ENCODE peak calls at places on chromosomes 2 and 18, in ten cellular contexts. One of them, this sample, is unnamed.

GRCh38 chr2:95526360-95527341 is 42.1 kb upstream of the TRIM43B start:
- DNase-seq in activated CD8-positive, alpha-beta T cell treated with anti-CD3 and anti-CD28 coated beads for 36 hours: peak
- DNase-seq in neural progenitor cell: no peak
- DNase-seq in gastrocnemius medialis: peak
- DNase-seq in breast epithelium: peak
- DNase-seq in HCT116: peak
- DNase-seq in foreskin fibroblast: peak
- DNase-seq in endothelial cell: peak
- DNase-seq in Caco-2: peak
- DNase-seq in body of pancreas: peak
- DNase-seq in this sample: peak

GRCh38 chr2:8059255-8059654 is 622.6 kb upstream of the ID2 start:
- DNase-seq in activated CD8-positive, alpha-beta T cell treated with anti-CD3 and anti-CD28 coated beads for 36 hours: no peak
- DNase-seq in neural progenitor cell: no peak
- DNase-seq in gastrocnemius medialis: no peak
- DNase-seq in breast epithelium: no peak
- DNase-seq in HCT116: no peak
- DNase-seq in foreskin fibroblast: no peak
- DNase-seq in endothelial cell: no peak
- DNase-seq in Caco-2: no peak
- DNase-seq in body of pancreas: no peak
- DNase-seq in this sample: no peak

GRCh38 chr2:162928356-162928755 is 89.8 kb upstream of the KCNH7 start:
- DNase-seq in activated CD8-positive, alpha-beta T cell treated with anti-CD3 and anti-CD28 coated beads for 36 hours: no peak
- DNase-seq in neural progenitor cell: no peak
- DNase-seq in gastrocnemius medialis: no peak
- DNase-seq in breast epithelium: no peak
- DNase-seq in HCT116: no peak
- DNase-seq in foreskin fibroblast: no peak
- DNase-seq in endothelial cell: no peak
- DNase-seq in Caco-2: no peak
- DNase-seq in body of pancreas: no peak
- DNase-seq in this sample: no peak

GRCh38 chr2:110876167-110876999 is 144.0 kb downstream of the ACOXL start:
- DNase-seq in activated CD8-positive, alpha-beta T cell treated with anti-CD3 and anti-CD28 coated beads for 36 hours: peak
- DNase-seq in neural progenitor cell: no peak
- DNase-seq in gastrocnemius medialis: no peak
- DNase-seq in breast epithelium: no peak
- DNase-seq in HCT116: no peak
- DNase-seq in foreskin fibroblast: no peak
- DNase-seq in endothelial cell: no peak
- DNase-seq in Caco-2: no peak
- DNase-seq in body of pancreas: no peak
- DNase-seq in this sample: no peak

GRCh38 chr18:23966909-23967308 is 47.6 kb upstream of the TTC39C start:
- DNase-seq in activated CD8-positive, alpha-beta T cell treated with anti-CD3 and anti-CD28 coated beads for 36 hours: no peak
- DNase-seq in neural progenitor cell: no peak
- DNase-seq in gastrocnemius medialis: no peak
- DNase-seq in breast epithelium: no peak
- DNase-seq in HCT116: no peak
- DNase-seq in foreskin fibroblast: no peak
- DNase-seq in endothelial cell: no peak
- DNase-seq in Caco-2: no peak
- DNase-seq in body of pancreas: no peak
- DNase-seq in this sample: no peak

GRCh38 chr2:183996825-183997823 is 601.2 kb upstream of the ZNF804A start:
- DNase-seq in activated CD8-positive, alpha-beta T cell treated with anti-CD3 and anti-CD28 coated beads for 36 hours: no peak
- DNase-seq in neural progenitor cell: no peak
- DNase-seq in gastrocnemius medialis: no peak
- DNase-seq in breast epithelium: no peak
- DNase-seq in HCT116: no peak
- DNase-seq in foreskin fibroblast: no peak
- DNase-seq in endothelial cell: no peak
- DNase-seq in Caco-2: no peak
- DNase-seq in body of pancreas: peak
- DNase-seq in this sample: no peak

GRCh38 chr2:224836263-224836662 is 120.1 kb upstream of the CCDC195 start:
- DNase-seq in activated CD8-positive, alpha-beta T cell treated with anti-CD3 and anti-CD28 coated beads for 36 hours: no peak
- DNase-seq in neural progenitor cell: no peak
- DNase-seq in gastrocnemius medialis: no peak
- DNase-seq in breast epithelium: no peak
- DNase-seq in HCT116: no peak
- DNase-seq in foreskin fibroblast: peak
- DNase-seq in endothelial cell: no peak
- DNase-seq in Caco-2: no peak
- DNase-seq in body of pancreas: no peak
- DNase-seq in this sample: no peak

GRCh38 chr18:75358928-75359327 is 68.6 kb downstream of the SMIM21 start:
- DNase-seq in activated CD8-positive, alpha-beta T cell treated with anti-CD3 and anti-CD28 coated beads for 36 hours: no peak
- DNase-seq in neural progenitor cell: no peak
- DNase-seq in gastrocnemius medialis: no peak
- DNase-seq in breast epithelium: no peak
- DNase-seq in HCT116: no peak
- DNase-seq in foreskin fibroblast: no peak
- DNase-seq in endothelial cell: no peak
- DNase-seq in Caco-2: no peak
- DNase-seq in body of pancreas: no peak
- DNase-seq in this sample: no peak

GRCh38 chr18:40867452-40867851 is 1087.6 kb upstream of the PIK3C3 start:
- DNase-seq in activated CD8-positive, alpha-beta T cell treated with anti-CD3 and anti-CD28 coated beads for 36 hours: no peak
- DNase-seq in neural progenitor cell: no peak
- DNase-seq in gastrocnemius medialis: no peak
- DNase-seq in breast epithelium: no peak
- DNase-seq in HCT116: no peak
- DNase-seq in foreskin fibroblast: peak
- DNase-seq in endothelial cell: no peak
- DNase-seq in Caco-2: no peak
- DNase-seq in body of pancreas: no peak
- DNase-seq in this sample: no peak

GRCh38 chr2:34365937-34366336 is 766.8 kb upstream of the FAM98A start:
- DNase-seq in activated CD8-positive, alpha-beta T cell treated with anti-CD3 and anti-CD28 coated beads for 36 hours: no peak
- DNase-seq in neural progenitor cell: peak
- DNase-seq in gastrocnemius medialis: no peak
- DNase-seq in breast epithelium: no peak
- DNase-seq in HCT116: no peak
- DNase-seq in foreskin fibroblast: no peak
- DNase-seq in endothelial cell: peak
- DNase-seq in Caco-2: no peak
- DNase-seq in body of pancreas: peak
- DNase-seq in this sample: no peak

GRCh38 chr2:217667545-217667944 is 335.2 kb downstream of the TNS1 start:
- DNase-seq in activated CD8-positive, alpha-beta T cell treated with anti-CD3 and anti-CD28 coated beads for 36 hours: no peak
- DNase-seq in neural progenitor cell: no peak
- DNase-seq in gastrocnemius medialis: no peak
- DNase-seq in breast epithelium: no peak
- DNase-seq in HCT116: no peak
- DNase-seq in foreskin fibroblast: peak
- DNase-seq in endothelial cell: no peak
- DNase-seq in Caco-2: no peak
- DNase-seq in body of pancreas: no peak
- DNase-seq in this sample: peak

GRCh38 chr18:49890041-49890440 is 76.7 kb upstream of the ACAA2 start:
- DNase-seq in activated CD8-positive, alpha-beta T cell treated with anti-CD3 and anti-CD28 coated beads for 36 hours: no peak
- DNase-seq in neural progenitor cell: no peak
- DNase-seq in gastrocnemius medialis: no peak
- DNase-seq in breast epithelium: no peak
- DNase-seq in HCT116: no peak
- DNase-seq in foreskin fibroblast: no peak
- DNase-seq in endothelial cell: no peak
- DNase-seq in Caco-2: no peak
- DNase-seq in body of pancreas: no peak
- DNase-seq in this sample: no peak

GRCh38 chr2:43219383-43220228 is 6.8 kb downstream of the ZFP36L2 start:
- DNase-seq in activated CD8-positive, alpha-beta T cell treated with anti-CD3 and anti-CD28 coated beads for 36 hours: peak
- DNase-seq in neural progenitor cell: peak
- DNase-seq in gastrocnemius medialis: peak
- DNase-seq in breast epithelium: peak
- DNase-seq in HCT116: peak
- DNase-seq in foreskin fibroblast: peak
- DNase-seq in endothelial cell: peak
- DNase-seq in Caco-2: peak
- DNase-seq in body of pancreas: peak
- DNase-seq in this sample: no peak

GRCh38 chr2:134441153-134441863 is 187.4 kb downstream of the MGAT5 start:
- DNase-seq in activated CD8-positive, alpha-beta T cell treated with anti-CD3 and anti-CD28 coated beads for 36 hours: no peak
- DNase-seq in neural progenitor cell: no peak
- DNase-seq in gastrocnemius medialis: no peak
- DNase-seq in breast epithelium: no peak
- DNase-seq in HCT116: no peak
- DNase-seq in foreskin fibroblast: no peak
- DNase-seq in endothelial cell: no peak
- DNase-seq in Caco-2: no peak
- DNase-seq in body of pancreas: no peak
- DNase-seq in this sample: no peak

GRCh38 chr2:164910091-164910899 is 45.0 kb downstream of the SLC38A11 start:
- DNase-seq in activated CD8-positive, alpha-beta T cell treated with anti-CD3 and anti-CD28 coated beads for 36 hours: peak
- DNase-seq in neural progenitor cell: no peak
- DNase-seq in gastrocnemius medialis: no peak
- DNase-seq in breast epithelium: no peak
- DNase-seq in HCT116: no peak
- DNase-seq in foreskin fibroblast: peak
- DNase-seq in endothelial cell: no peak
- DNase-seq in Caco-2: peak
- DNase-seq in body of pancreas: peak
- DNase-seq in this sample: no peak

GRCh38 chr2:240225660-240226475 is 85.4 kb upstream of the OTOS start:
- DNase-seq in activated CD8-positive, alpha-beta T cell treated with anti-CD3 and anti-CD28 coated beads for 36 hours: no peak
- DNase-seq in neural progenitor cell: no peak
- DNase-seq in gastrocnemius medialis: no peak
- DNase-seq in breast epithelium: peak
- DNase-seq in HCT116: no peak
- DNase-seq in foreskin fibroblast: no peak
- DNase-seq in endothelial cell: no peak
- DNase-seq in Caco-2: no peak
- DNase-seq in body of pancreas: peak
- DNase-seq in this sample: no peak
- TF ChIP-seq CTCF in activated CD8-positive, alpha-beta T cell treated with anti-CD3 and anti-CD28 coated beads for 36 hours: no peak
- TF ChIP-seq CTCF in neural progenitor cell: peak
- TF ChIP-seq CTCF in gastrocnemius medialis: no peak
- TF ChIP-seq CTCF in breast epithelium: no peak
- TF ChIP-seq CTCF in HCT116: peak
- TF ChIP-seq CTCF in foreskin fibroblast: no peak
- TF ChIP-seq CTCF in endothelial cell: no peak
- TF ChIP-seq CTCF in Caco-2: no peak
- TF ChIP-seq CTCF in body of pancreas: no peak
- TF ChIP-seq CTCF in this sample: no peak

GRCh38 chr2:85131116-85131515 is 2.1 kb upstream of the TCF7L1 start:
- DNase-seq in activated CD8-positive, alpha-beta T cell treated with anti-CD3 and anti-CD28 coated beads for 36 hours: peak
- DNase-seq in neural progenitor cell: peak
- DNase-seq in gastrocnemius medialis: no peak
- DNase-seq in breast epithelium: no peak
- DNase-seq in HCT116: no peak
- DNase-seq in foreskin fibroblast: peak
- DNase-seq in endothelial cell: peak
- DNase-seq in Caco-2: peak
- DNase-seq in body of pancreas: no peak
- DNase-seq in this sample: no peak
- TF ChIP-seq CTCF in activated CD8-positive, alpha-beta T cell treated with anti-CD3 and anti-CD28 coated beads for 36 hours: peak
- TF ChIP-seq CTCF in neural progenitor cell: peak
- TF ChIP-seq CTCF in gastrocnemius medialis: peak
- TF ChIP-seq CTCF in breast epithelium: no peak
- TF ChIP-seq CTCF in HCT116: peak
- TF ChIP-seq CTCF in foreskin fibroblast: peak
- TF ChIP-seq CTCF in endothelial cell: no peak
- TF ChIP-seq CTCF in Caco-2: peak
- TF ChIP-seq CTCF in body of pancreas: no peak
- TF ChIP-seq CTCF in this sample: peak

GRCh38 chr2:238015705-238016104 is 45.1 kb upstream of the SCLY start:
- DNase-seq in activated CD8-positive, alpha-beta T cell treated with anti-CD3 and anti-CD28 coated beads for 36 hours: no peak
- DNase-seq in neural progenitor cell: no peak
- DNase-seq in gastrocnemius medialis: no peak
- DNase-seq in breast epithelium: no peak
- DNase-seq in HCT116: no peak
- DNase-seq in foreskin fibroblast: no peak
- DNase-seq in endothelial cell: no peak
- DNase-seq in Caco-2: no peak
- DNase-seq in body of pancreas: no peak
- DNase-seq in this sample: no peak
- TF ChIP-seq CTCF in activated CD8-positive, alpha-beta T cell treated with anti-CD3 and anti-CD28 coated beads for 36 hours: no peak
- TF ChIP-seq CTCF in neural progenitor cell: peak
- TF ChIP-seq CTCF in gastrocnemius medialis: peak
- TF ChIP-seq CTCF in breast epithelium: no peak
- TF ChIP-seq CTCF in HCT116: peak
- TF ChIP-seq CTCF in foreskin fibroblast: peak
- TF ChIP-seq CTCF in endothelial cell: no peak
- TF ChIP-seq CTCF in Caco-2: no peak
- TF ChIP-seq CTCF in body of pancreas: no peak
- TF ChIP-seq CTCF in this sample: peak

GRCh38 chr2:109514857-109515256 is 98.9 kb downstream of the SEPTIN10 start:
- DNase-seq in activated CD8-positive, alpha-beta T cell treated with anti-CD3 and anti-CD28 coated beads for 36 hours: no peak
- DNase-seq in neural progenitor cell: no peak
- DNase-seq in gastrocnemius medialis: no peak
- DNase-seq in breast epithelium: no peak
- DNase-seq in HCT116: no peak
- DNase-seq in foreskin fibroblast: no peak
- DNase-seq in endothelial cell: no peak
- DNase-seq in Caco-2: no peak
- DNase-seq in body of pancreas: no peak
- DNase-seq in this sample: no peak

GRCh38 chr2:109513230-109513629 is 100.5 kb downstream of the SEPTIN10 start:
- DNase-seq in activated CD8-positive, alpha-beta T cell treated with anti-CD3 and anti-CD28 coated beads for 36 hours: no peak
- DNase-seq in neural progenitor cell: no peak
- DNase-seq in gastrocnemius medialis: no peak
- DNase-seq in breast epithelium: no peak
- DNase-seq in HCT116: no peak
- DNase-seq in foreskin fibroblast: no peak
- DNase-seq in endothelial cell: no peak
- DNase-seq in Caco-2: no peak
- DNase-seq in body of pancreas: no peak
- DNase-seq in this sample: no peak

GRCh38 chr2:109517118-109517889 is 96.5 kb downstream of the SEPTIN10 start:
- DNase-seq in activated CD8-positive, alpha-beta T cell treated with anti-CD3 and anti-CD28 coated beads for 36 hours: no peak
- DNase-seq in neural progenitor cell: no peak
- DNase-seq in gastrocnemius medialis: no peak
- DNase-seq in breast epithelium: no peak
- DNase-seq in HCT116: no peak
- DNase-seq in foreskin fibroblast: no peak
- DNase-seq in endothelial cell: no peak
- DNase-seq in Caco-2: no peak
- DNase-seq in body of pancreas: no peak
- DNase-seq in this sample: no peak

GRCh38 chr2:109513749-109514588 is 99.8 kb downstream of the SEPTIN10 start:
- DNase-seq in activated CD8-positive, alpha-beta T cell treated with anti-CD3 and anti-CD28 coated beads for 36 hours: peak
- DNase-seq in neural progenitor cell: no peak
- DNase-seq in gastrocnemius medialis: peak
- DNase-seq in breast epithelium: no peak
- DNase-seq in HCT116: no peak
- DNase-seq in foreskin fibroblast: peak
- DNase-seq in endothelial cell: no peak
- DNase-seq in Caco-2: no peak
- DNase-seq in body of pancreas: no peak
- DNase-seq in this sample: peak

GRCh38 chr2:109516445-109517117 is 97.2 kb downstream of the SEPTIN10 start:
- DNase-seq in activated CD8-positive, alpha-beta T cell treated with anti-CD3 and anti-CD28 coated beads for 36 hours: peak
- DNase-seq in neural progenitor cell: peak
- DNase-seq in gastrocnemius medialis: no peak
- DNase-seq in breast epithelium: no peak
- DNase-seq in HCT116: peak
- DNase-seq in foreskin fibroblast: peak
- DNase-seq in endothelial cell: peak
- DNase-seq in Caco-2: peak
- DNase-seq in body of pancreas: no peak
- DNase-seq in this sample: no peak
- TF ChIP-seq CTCF in activated CD8-positive, alpha-beta T cell treated with anti-CD3 and anti-CD28 coated beads for 36 hours: no peak
- TF ChIP-seq CTCF in neural progenitor cell: peak
- TF ChIP-seq CTCF in gastrocnemius medialis: no peak
- TF ChIP-seq CTCF in breast epithelium: no peak
- TF ChIP-seq CTCF in HCT116: peak
- TF ChIP-seq CTCF in foreskin fibroblast: peak
- TF ChIP-seq CTCF in endothelial cell: peak
- TF ChIP-seq CTCF in Caco-2: peak
- TF ChIP-seq CTCF in body of pancreas: peak
- TF ChIP-seq CTCF in this sample: peak

GRCh38 chr2:70012887-70013286 is 51.5 kb upstream of the ASPRV1 start:
- DNase-seq in activated CD8-positive, alpha-beta T cell treated with anti-CD3 and anti-CD28 coated beads for 36 hours: no peak
- DNase-seq in neural progenitor cell: no peak
- DNase-seq in gastrocnemius medialis: no peak
- DNase-seq in breast epithelium: no peak
- DNase-seq in HCT116: no peak
- DNase-seq in foreskin fibroblast: no peak
- DNase-seq in endothelial cell: no peak
- DNase-seq in Caco-2: no peak
- DNase-seq in body of pancreas: no peak
- DNase-seq in this sample: no peak
- TF ChIP-seq CTCF in activated CD8-positive, alpha-beta T cell treated with anti-CD3 and anti-CD28 coated beads for 36 hours: no peak
- TF ChIP-seq CTCF in neural progenitor cell: no peak
- TF ChIP-seq CTCF in gastrocnemius medialis: no peak
- TF ChIP-seq CTCF in breast epithelium: no peak
- TF ChIP-seq CTCF in HCT116: no peak
- TF ChIP-seq CTCF in foreskin fibroblast: no peak
- TF ChIP-seq CTCF in endothelial cell: no peak
- TF ChIP-seq CTCF in Caco-2: no peak
- TF ChIP-seq CTCF in body of pancreas: no peak
- TF ChIP-seq CTCF in this sample: no peak

This sample was measured in AG09319.